ENCODE peak calls at places on chromosomes 13 and 19, in five cellular contexts. A, Y, B, R and I are unnamed samples.

GRCh38 chr13:31032574-31033095 is 100.2 kb downstream of the TEX26 start:
- DNase-seq in A (no peak), Y (peak), B (no peak), R (no peak), I (no peak)

GRCh38 chr13:75566658-75567057 is 17.1 kb downstream of the UCHL3 start:
- DNase-seq in A (peak), Y (peak), B (no peak), R (no peak), I (peak)

GRCh38 chr19:17775991-17776803 is 18.7 kb upstream of the B3GNT3 start:
- DNase-seq in A (no peak), Y (no peak), B (no peak), R (no peak), I (no peak)

GRCh38 chr13:107928762-107929161 is 286.6 kb downstream of the LIG4 start:
- DNase-seq in A (no peak), Y (no peak), B (no peak), R (no peak), I (no peak)

GRCh38 chr13:90839061-90839460 is 508.4 kb upstream of the MIR17HG start:
- DNase-seq in A (no peak), Y (no peak), B (no peak), R (no peak), I (no peak)

GRCh38 chr13:40315416-40316064 is 350.9 kb downstream of the FOXO1 start:
- DNase-seq in A (no peak), Y (no peak), B (no peak), R (peak), I (no peak)

GRCh38 chr19:18000981-18001836 is 6.8 kb upstream of the ARRDC2 start:
- DNase-seq in A (peak), Y (peak), B (peak), R (peak), I (peak)

GRCh38 chr13:41059466-41059865 is 1.8 kb upstream of the WBP4 start:
- DNase-seq in A (peak), Y (no peak), B (no peak), R (no peak), I (peak)

GRCh38 chr19:19109601-19110000 is 28.7 kb downstream of the TMEM161A start:
- DNase-seq in A (no peak), Y (no peak), B (no peak), R (no peak), I (no peak)

GRCh38 chr19:46722421-46723022 is 5.6 kb upstream of the PRKD2 start:
- DNase-seq in A (no peak), Y (no peak), B (no peak), R (no peak), I (no peak)

GRCh38 chr13:113360446-113360845 is 3.5 kb downstream of the GRTP1 start:
- DNase-seq in A (no peak), Y (no peak), B (no peak), R (no peak), I (no peak)